ENCODE peak calls at places on chromosome 10, in five cellular contexts. One of them, this sample, is unnamed.
A peak's percentile ranks its signal among the peaks of the same experiment; 100 is the strongest.

GRCh38 chr10:116704926-116705325 is 37.4 kb downstream of the HSPA12A start:
- DNase-seq in upper lobe of left lung: no peak
- DNase-seq in KG1: no peak
- DNase-seq in endothelial cell of umbilical vein: no peak
- DNase-seq in SK-N-MC: no peak
- DNase-seq in this sample: no peak

GRCh38 chr10:613217-613616 is 76.3 kb downstream of the DIP2C start:
- DNase-seq in upper lobe of left lung: peak; percentile 76
- DNase-seq in KG1: no peak
- DNase-seq in endothelial cell of umbilical vein: no peak
- DNase-seq in SK-N-MC: no peak
- DNase-seq in this sample: no peak

GRCh38 chr10:93535293-93535692 is 31.2 kb upstream of the FFAR4 start:
- DNase-seq in upper lobe of left lung: no peak
- DNase-seq in KG1: no peak
- DNase-seq in endothelial cell of umbilical vein: no peak
- DNase-seq in SK-N-MC: no peak
- DNase-seq in this sample: no peak

GRCh38 chr10:58943234-58943633 is 233.2 kb upstream of the PHYHIPL start:
- DNase-seq in upper lobe of left lung: no peak
- DNase-seq in KG1: no peak
- DNase-seq in endothelial cell of umbilical vein: no peak
- DNase-seq in SK-N-MC: no peak
- DNase-seq in this sample: no peak

GRCh38 chr10:93820434-93820833 is 62.7 kb downstream of the LGI1 start:
- DNase-seq in upper lobe of left lung: no peak
- DNase-seq in KG1: no peak
- DNase-seq in endothelial cell of umbilical vein: peak; percentile 4
- DNase-seq in SK-N-MC: no peak
- DNase-seq in this sample: peak; percentile 18

GRCh38 chr10:88113232-88113631 is 249.8 kb downstream of the PTEN start:
- DNase-seq in upper lobe of left lung: no peak
- DNase-seq in KG1: no peak
- DNase-seq in endothelial cell of umbilical vein: no peak
- DNase-seq in SK-N-MC: no peak
- DNase-seq in this sample: no peak

GRCh38 chr10:51244739-51245138 is 170.5 kb downstream of the PRKG1 start:
- DNase-seq in upper lobe of left lung: no peak
- DNase-seq in KG1: no peak
- DNase-seq in endothelial cell of umbilical vein: peak; percentile 94
- DNase-seq in SK-N-MC: no peak
- DNase-seq in this sample: no peak

GRCh38 chr10:44978570-44979280 is at the start of gene DEPP1:
- DNase-seq in upper lobe of left lung: peak; percentile 96
- DNase-seq in KG1: no peak
- DNase-seq in endothelial cell of umbilical vein: peak; percentile 99
- DNase-seq in SK-N-MC: no peak
- DNase-seq in this sample: peak; percentile 81

GRCh38 chr10:115063702-115064479 is 29.3 kb upstream of the ATRNL1 start:
- DNase-seq in upper lobe of left lung: no peak
- DNase-seq in KG1: no peak
- DNase-seq in endothelial cell of umbilical vein: no peak
- DNase-seq in SK-N-MC: no peak
- DNase-seq in this sample: no peak

GRCh38 chr10:30737931-30738391 is 108.4 kb upstream of the LYZL2 start:
- DNase-seq in upper lobe of left lung: no peak
- DNase-seq in KG1: no peak
- DNase-seq in endothelial cell of umbilical vein: no peak
- DNase-seq in SK-N-MC: no peak
- DNase-seq in this sample: no peak

GRCh38 chr10:1213252-1213651 is 157.1 kb downstream of the WDR37 start:
- DNase-seq in upper lobe of left lung: no peak
- DNase-seq in KG1: no peak
- DNase-seq in endothelial cell of umbilical vein: no peak
- DNase-seq in SK-N-MC: no peak
- DNase-seq in this sample: no peak

GRCh38 chr10:56449770-56450169 is 88.7 kb upstream of the ZWINT start:
- DNase-seq in upper lobe of left lung: no peak
- DNase-seq in KG1: no peak
- DNase-seq in endothelial cell of umbilical vein: no peak
- DNase-seq in SK-N-MC: no peak
- DNase-seq in this sample: peak; percentile 10

This sample was measured in SW480.